ENCODE peak calls at places on chromosomes 3 and 15, in six cellular contexts. B is NCI-H2029, W is mucosa of gallbladder, R is 8988T, P is NCI-H1417 treated with DMSO at 0.1 percent for 48 hours, C is GM12878. O is an unnamed sample.

GRCh38 chr15:100224206-100225185 is 117.3 kb downstream of the ADAMTS17 start:
- DNase-seq in P (no peak), C (no peak), R (no peak), W (no peak), B (no peak), O (no peak)

GRCh38 chr3:197151562-197151961 is 121.9 kb upstream of the MELTF start:
- DNase-seq in B (no peak), P (no peak), W (peak), R (no peak), C (no peak), O (no peak)

GRCh38 chr3:37770938-37771918 is 90.5 kb upstream of the CTDSPL start:
- DNase-seq in R (no peak), B (peak), C (no peak), P (no peak), W (peak), O (no peak)

GRCh38 chr3:139309880-139310279 is 33.9 kb upstream of the MRPS22 start:
- DNase-seq in R (no peak), B (no peak), W (no peak), C (no peak), P (no peak), O (no peak)

GRCh38 chr15:26867199-26868007 is 541 bp downstream of the GABRA5 start:
- DNase-seq in B (no peak), W (no peak), R (no peak), C (no peak), P (no peak), O (no peak)

GRCh38 chr3:43194490-43195115 is 88.7 kb upstream of the POMGNT2 start:
- DNase-seq in W (peak), C (no peak), P (no peak), B (no peak), R (no peak), O (no peak)

GRCh38 chr3:105365171-105365535 is 1.6 kb upstream of the ALCAM start:
- DNase-seq in P (no peak), C (no peak), R (no peak), W (no peak), B (no peak), O (no peak)

GRCh38 chr15:56672721-56673120 is 60.6 kb downstream of the ZNF280D start:
- DNase-seq in C (no peak), P (no peak), W (no peak), B (no peak), R (no peak), O (no peak)

GRCh38 chr15:70259640-70260066 is 161.9 kb upstream of the TLE3 start:
- DNase-seq in B (no peak), C (no peak), P (no peak), W (no peak), R (peak), O (peak)

GRCh38 chr15:45185903-45186770 is 1.6 kb downstream of the SHF start:
- DNase-seq in W (no peak), C (no peak), B (no peak), R (no peak), P (no peak), O (no peak)

GRCh38 chr3:126941721-126942270 is 41.1 kb upstream of the PLXNA1 start:
- DNase-seq in C (no peak), B (no peak), P (no peak), W (no peak), R (no peak), O (no peak)

GRCh38 chr3:174936590-174936989 is 77.5 kb downstream of the NAALADL2 start:
- DNase-seq in B (no peak), P (no peak), W (no peak), C (no peak), R (no peak), O (no peak)

GRCh38 chr3:190586631-190587000 is 72.7 kb downstream of the IL1RAP start:
- DNase-seq in P (no peak), C (no peak), B (no peak), R (no peak), W (no peak), O (no peak)

GRCh38 chr3:70090322-70090913 is 90.9 kb downstream of the SAMMSON start:
- DNase-seq in R (no peak), B (no peak), P (no peak), W (no peak), C (no peak), O (no peak)

GRCh38 chr3:52052831-52053306 is 3.5 kb downstream of the DUSP7 start:
- DNase-seq in C (peak), W (peak), R (peak), P (no peak), B (no peak), O (no peak)

GRCh38 chr3:71962561-71963240 is 177.8 kb upstream of the PROK2 start:
- DNase-seq in R (no peak), W (no peak), B (no peak), P (no peak), C (no peak), O (no peak)

GRCh38 chr3:58414538-58415197 is 19.0 kb downstream of the PDHB start:
- DNase-seq in W (peak), R (no peak), C (no peak), P (peak), B (peak), O (no peak)

GRCh38 chr15:33138000-33138399 is 56.5 kb downstream of the FMN1 start:
- DNase-seq in B (no peak), P (no peak), W (no peak), C (no peak), R (no peak), O (no peak)

GRCh38 chr15:73691398-73691797 is 7.2 kb downstream of the CD276 start:
- DNase-seq in C (no peak), R (no peak), P (no peak), W (peak), B (no peak), O (no peak)

GRCh38 chr3:83216919-83217594 is 1455.6 kb upstream of the GBE1 start:
- DNase-seq in C (no peak), B (no peak), R (no peak), P (no peak), W (no peak), O (peak)

GRCh38 chr3:52477076-52477895 is 17.9 kb upstream of the STAB1 start:
- DNase-seq in R (no peak), P (no peak), W (no peak), C (no peak), B (no peak), O (no peak)

GRCh38 chr15:69160976-69161877 is 792 bp downstream of the GLCE start:
- DNase-seq in C (no peak), R (peak), P (no peak), B (no peak), W (peak), O (peak)

GRCh38 chr3:181487236-181487978 is 224.3 kb upstream of the SOX2 start:
- DNase-seq in R (no peak), C (no peak), P (peak), B (peak), W (no peak), O (no peak)

GRCh38 chr15:90959894-90960293 is 5.2 kb downstream of the RCCD1 start:
- DNase-seq in C (no peak), R (no peak), B (no peak), W (peak), P (no peak), O (no peak)

GRCh38 chr3:146142757-146143156 is 18.2 kb downstream of the PLOD2 start:
- DNase-seq in P (no peak), B (no peak), C (no peak), W (peak), R (no peak), O (no peak)

GRCh38 chr15:52788099-52788986 is 1.8 kb downstream of the ONECUT1 start:
- DNase-seq in R (no peak), C (no peak), B (no peak), W (no peak), P (no peak), O (no peak)

GRCh38 chr3:60609446-60609845 is 641.8 kb downstream of the FHIT start:
- DNase-seq in R (no peak), P (no peak), C (no peak), B (no peak), W (no peak), O (no peak)

GRCh38 chr15:86572368-86572841 is 492.7 kb downstream of the AGBL1 start:
- DNase-seq in B (no peak), P (no peak), W (no peak), R (no peak), C (no peak), O (no peak)

GRCh38 chr15:71654714-71655174 is 155.6 kb upstream of the NR2E3 start:
- DNase-seq in R (no peak), W (no peak), B (no peak), C (no peak), P (no peak), O (no peak)

GRCh38 chr3:4416961-4417360 is 50.1 kb downstream of the SUMF1 start:
- DNase-seq in C (no peak), B (no peak), R (no peak), W (no peak), P (no peak), O (no peak)

GRCh38 chr3:16548721-16549120 is 35.2 kb upstream of the RFTN1 start:
- DNase-seq in P (no peak), W (no peak), B (no peak), R (no peak), C (no peak), O (no peak)

GRCh38 chr3:4417449-4417848 is 49.6 kb downstream of the SUMF1 start:
- DNase-seq in R (no peak), C (no peak), B (no peak), P (no peak), W (no peak), O (no peak)

GRCh38 chr15:76998661-76999285 is 3.8 kb downstream of the PSTPIP1 start:
- DNase-seq in R (no peak), P (no peak), C (no peak), W (no peak), B (no peak), O (no peak)

GRCh38 chr3:104632947-104633346 is 733.8 kb upstream of the ALCAM start:
- DNase-seq in W (no peak), P (no peak), C (no peak), R (no peak), B (no peak), O (no peak)

GRCh38 chr3:8280161-8280560 is 221.5 kb upstream of the LMCD1 start:
- DNase-seq in C (no peak), W (no peak), B (no peak), R (no peak), P (no peak), O (no peak)

GRCh38 chr15:70833897-70834765 is 19.8 kb downstream of the LARP6 start:
- DNase-seq in R (peak), W (no peak), B (peak), P (no peak), C (no peak), O (peak)

GRCh38 chr15:52111517-52112202 is 915 bp downstream of the BCL2L10 start:
- DNase-seq in W (no peak), R (no peak), C (no peak), P (no peak), B (no peak), O (no peak)

GRCh38 chr3:119508172-119508845 is 10.0 kb downstream of the TIMMDC1 start:
- DNase-seq in P (no peak), R (no peak), C (peak), W (no peak), B (no peak), O (no peak)

O was measured in HuH-7.5.